ENCODE peak calls at places on chromosomes 5 and 9, in eight cellular contexts. W is Peyer's patch; C is pancreas; Q is colonic mucosa; L is iPS DF 6.9; E is left ventricle myocardium inferior; A is SK-N-SH; B is naive thymus-derived CD4-positive, alpha-beta T cell. H is an unnamed sample. For H3K4me1, H3K27me3 and H3K9me3, the result is how much of the 10 kb centered on the place peaks cover.

GRCh38 chr5:124309241-124309977 is 437.0 kb downstream of the ZNF608 start:
- DNase-seq in W (no peak), C (no peak), Q (no peak), L (no peak), E (no peak), A (no peak), B (no peak), H (no peak)

GRCh38 chr5:691817-692529 is 1.2 kb downstream of the TPPP start:
- DNase-seq in W (no peak), C (no peak), Q (no peak), L (no peak), E (no peak), A (peak), B (no peak), H (no peak)

GRCh38 chr9:3330792-3331420 is 194.9 kb downstream of the RFX3 start:
- DNase-seq in W (no peak), C (no peak), Q (no peak), L (no peak), E (no peak), A (no peak), B (no peak), H (no peak)

GRCh38 chr9:77848897-77849296 is 182.7 kb downstream of the GNAQ start:
- DNase-seq in W (no peak), C (no peak), Q (no peak), L (no peak), E (peak), A (no peak), B (no peak), H (peak)

GRCh38 chr5:107469485-107469884 is 201.3 kb downstream of the EFNA5 start:
- DNase-seq in W (no peak), C (no peak), Q (no peak), L (no peak), E (no peak), A (no peak), B (no peak), H (peak)

GRCh38 chr9:137150485-137151060 is 11.6 kb downstream of the GRIN1 start:
- DNase-seq in W (no peak), C (peak), Q (peak), L (no peak), E (no peak), A (no peak), B (no peak), H (no peak)

GRCh38 chr9:94599102-94599501 is 5.5 kb upstream of the FBP2 start:
- DNase-seq in W (no peak), C (no peak), Q (no peak), L (no peak), E (no peak), A (no peak), B (no peak), H (no peak)

GRCh38 chr5:69252437-69252836 is 17.8 kb downstream of the CDK7 start:
- DNase-seq in W (no peak), C (no peak), Q (no peak), L (no peak), E (no peak), A (no peak), B (no peak), H (no peak)

GRCh38 chr5:89053547-89053946 is 170.6 kb upstream of the MEF2C start:
- DNase-seq in W (no peak), C (no peak), Q (no peak), L (no peak), E (no peak), A (no peak), B (no peak), H (no peak)

GRCh38 chr5:141084487-141084989 is 9.9 kb upstream of the PCDHB2 start:
- DNase-seq in W (no peak), C (no peak), Q (no peak), L (peak), E (no peak), A (peak), B (peak), H (peak)

GRCh38 chr9:119343161-119343720 is 26.0 kb downstream of the BRINP1 start:
- DNase-seq in W (no peak), C (no peak), Q (no peak), L (no peak), E (no peak), A (no peak), B (no peak), H (no peak)

GRCh38 chr5:18798058-18798457 is 1163.8 kb downstream of the TAF11L14 start:
- DNase-seq in W (no peak), C (no peak), Q (no peak), L (peak), E (no peak), A (no peak), B (no peak), H (no peak)

GRCh38 chr5:31809037-31809910 is 170.3 kb downstream of the PDZD2 start:
- DNase-seq in W (peak), C (peak), Q (peak), L (no peak), E (peak), A (peak), B (no peak), H (peak)

GRCh38 chr9:22454021-22454420 is 7.4 kb downstream of the DMRTA1 start:
- DNase-seq in W (no peak), C (no peak), Q (no peak), L (no peak), E (no peak), A (no peak), B (no peak), H (peak)

GRCh38 chr5:56851258-56851941 is 36.1 kb downstream of the MAP3K1 start:
- DNase-seq in W (peak), C (no peak), Q (no peak), L (no peak), E (no peak), A (no peak), B (no peak), H (no peak)

GRCh38 chr5:21145376-21145775 is 1157.4 kb upstream of the CDH18 start:
- DNase-seq in W (no peak), C (no peak), Q (no peak), L (no peak), E (no peak), A (no peak), B (no peak), H (no peak)

GRCh38 chr5:179916523-179916922 is 8.8 kb upstream of the TBC1D9B start:
- DNase-seq in W (no peak), C (no peak), Q (no peak), L (no peak), E (no peak), A (no peak), B (no peak), H (no peak)

GRCh38 chr5:102754499-102755424 is at the start of gene PAM:
- DNase-seq in W (peak), C (peak), Q (peak), L (no peak), E (peak), A (peak), B (peak), H (peak)

GRCh38 chr5:97737608-97738007 is 554.6 kb upstream of the RIOK2 start:
- DNase-seq in W (no peak), C (no peak), Q (no peak), L (no peak), E (no peak), A (no peak), B (no peak), H (no peak)

GRCh38 chr9:109225629-109226028 is 58.6 kb upstream of the FRRS1L start:
- DNase-seq in W (no peak), C (no peak), Q (no peak), L (no peak), E (no peak), A (no peak), B (no peak), H (no peak)

GRCh38 chr5:178423431-178423830 is 166.8 kb downstream of the COL23A1 start:
- DNase-seq in W (no peak), C (no peak), Q (no peak), L (no peak), E (no peak), A (peak), B (no peak), H (no peak)

GRCh38 chr5:151086905-151087360 is 6.1 kb upstream of the TNIP1 start:
- DNase-seq in W (peak), C (no peak), Q (peak), L (no peak), E (no peak), A (no peak), B (peak), H (no peak)

GRCh38 chr9:81374881-81375280 is 314.5 kb downstream of the TLE1 start:
- DNase-seq in W (no peak), C (no peak), Q (no peak), L (no peak), E (no peak), A (no peak), B (no peak), H (no peak)

GRCh38 chr9:3508078-3508431 is 17.7 kb downstream of the RFX3 start:
- DNase-seq in W (no peak), C (no peak), Q (no peak), L (no peak), E (no peak), A (no peak), B (no peak), H (no peak)

GRCh38 chr5:81065492-81065891 is 105.3 kb downstream of the RASGRF2 start:
- DNase-seq in W (no peak), C (no peak), Q (no peak), L (no peak), E (no peak), A (no peak), B (no peak), H (no peak)

GRCh38 chr5:50583621-50584020 is 82.8 kb upstream of the PARP8 start:
- DNase-seq in W (no peak), C (no peak), Q (no peak), L (no peak), E (no peak), A (no peak), B (no peak), H (no peak)

GRCh38 chr5:140327589-140327988 is 18.8 kb downstream of the HBEGF start:
- DNase-seq in W (no peak), C (no peak), Q (no peak), L (no peak), E (no peak), A (no peak), B (no peak), H (peak)

GRCh38 chr9:87070331-87070730 is 123.0 kb upstream of the GAS1 start:
- DNase-seq in W (no peak), C (no peak), Q (no peak), L (no peak), E (no peak), A (no peak), B (no peak), H (no peak)

GRCh38 chr9:96302021-96302420 is at the start of gene HSD17B3:
- DNase-seq in W (no peak), C (no peak), Q (no peak), L (no peak), E (no peak), A (no peak), B (no peak), H (no peak)

GRCh38 chr5:138109463-138110265 is 25.8 kb downstream of the WNT8A start:
- DNase-seq in W (no peak), C (no peak), Q (no peak), L (no peak), E (no peak), A (no peak), B (no peak), H (no peak)

GRCh38 chr9:5762421-5762820 is 70.5 kb downstream of the ERMP1 start:
- DNase-seq in W (no peak), C (no peak), Q (no peak), L (no peak), E (no peak), A (no peak), B (no peak), H (no peak)
- H3K4me1 ChIP-seq in W (under half), C (under half), Q (under half), L (under half), E (under half), A (under half), B (under half), H (under half)

GRCh38 chr5:53568868-53569267 is 8.4 kb downstream of the NDUFS4 start:
- DNase-seq in W (no peak), C (no peak), Q (no peak), L (no peak), E (no peak), A (no peak), B (no peak), H (peak)
- H3K27me3 ChIP-seq in W (under half), C (under half), Q (under half), L (under half), E (under half), A (under half), B (under half), H (under half)

DNA sequence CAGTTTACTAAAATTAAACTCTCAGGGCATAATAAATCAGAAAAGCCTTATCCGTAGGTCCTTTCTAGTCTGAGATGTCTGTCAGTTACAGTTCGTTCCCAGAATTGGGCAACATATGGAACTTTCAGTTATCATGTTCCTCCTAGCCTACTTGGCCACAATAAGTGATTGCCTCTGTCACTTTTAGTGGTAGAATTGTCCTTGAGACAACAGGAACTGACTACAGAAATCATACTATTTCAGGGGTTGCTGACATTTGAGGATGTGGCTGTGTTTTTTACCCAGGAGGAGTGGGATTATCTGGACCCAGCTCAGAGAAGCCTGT is 952 bp downstream of the ZNF189 start:
- DNase-seq in W (no peak), C (no peak), Q (no peak), L (no peak), E (no peak), A (no peak), B (no peak), H (no peak)
- H3K9me3 ChIP-seq in W (under half), C (under half), Q (under half), L (under half), E (under half), A (under half), B (under half), H (under half)

DNA sequence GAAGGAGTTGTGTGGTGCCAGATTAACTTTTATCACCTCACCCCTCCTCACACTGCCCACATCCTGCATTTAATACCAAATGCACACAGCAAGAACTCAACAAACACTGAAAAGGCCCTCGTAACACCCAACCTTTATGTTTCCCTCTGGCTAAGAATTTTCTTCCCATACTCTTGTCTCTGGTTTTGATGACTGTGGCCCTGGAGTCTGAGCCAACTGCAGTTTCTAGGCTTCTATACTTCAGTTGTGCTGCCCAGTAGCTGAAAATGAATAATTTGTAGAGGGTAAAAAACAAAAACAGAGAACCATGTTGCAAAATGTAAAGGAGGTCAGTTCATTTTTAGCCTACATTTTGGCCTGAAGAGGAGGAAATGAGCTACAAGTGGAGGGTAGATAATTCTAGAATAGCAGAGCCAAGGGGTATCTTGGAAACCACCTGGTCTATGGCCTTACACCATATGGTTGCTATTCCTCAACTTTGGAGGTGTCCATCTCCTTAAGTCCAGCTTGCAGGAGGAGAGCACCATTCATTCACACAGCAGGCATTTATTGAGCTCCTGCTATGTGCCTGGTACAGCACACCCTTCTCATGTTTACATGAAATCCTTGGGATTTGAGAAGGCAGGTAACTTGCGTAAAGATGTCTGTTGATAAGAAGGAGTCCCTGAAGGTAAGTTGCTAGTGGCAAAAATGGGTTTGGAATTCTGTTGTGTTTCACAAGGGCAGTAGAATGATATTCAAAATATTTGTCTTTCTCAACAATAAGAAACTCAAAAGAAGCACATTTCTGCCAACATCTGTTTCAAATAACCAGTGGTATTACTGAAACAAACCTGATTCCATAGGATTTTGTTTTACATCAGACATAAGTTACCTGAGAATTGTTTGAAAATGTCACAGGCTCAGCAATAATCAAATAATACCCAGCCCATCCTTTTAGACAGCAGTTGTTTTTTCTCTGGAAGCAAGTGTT is 83.8 kb upstream of the TNFAIP8 start:
- DNase-seq in W (no peak), C (no peak), Q (no peak), L (no peak), E (no peak), A (no peak), B (no peak), H (peak)
- H3K4me1 ChIP-seq in W (under half), C (under half), Q (under half), L (under half), E (half or more), A (under half), B (half or more), H (half or more)

DNA sequence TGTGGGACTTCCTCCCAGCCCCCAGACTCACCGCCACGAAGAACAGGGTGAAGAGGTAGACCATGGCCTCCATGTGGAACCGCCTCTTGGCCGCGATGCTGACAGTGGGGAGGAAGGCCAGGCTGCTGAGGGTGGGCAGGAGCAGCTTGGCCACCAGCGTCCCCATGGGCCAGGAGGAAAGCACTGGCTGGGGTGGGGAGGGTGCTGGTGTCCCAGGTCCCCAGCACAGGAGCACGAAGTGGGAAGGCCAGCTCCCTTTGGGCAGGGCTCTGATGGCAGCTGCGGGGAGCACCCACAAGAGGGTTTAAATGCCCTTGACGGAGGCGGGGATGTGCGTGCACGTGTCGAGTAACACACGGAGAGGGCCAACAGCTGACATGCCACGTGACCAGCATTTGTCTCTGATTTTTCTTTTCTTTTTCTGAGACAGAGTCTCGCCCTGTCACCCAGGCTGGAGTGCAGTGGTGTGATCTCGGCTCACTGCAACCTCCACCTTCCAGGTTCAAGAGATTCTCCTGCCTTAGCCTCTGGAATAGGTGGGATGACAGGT is at the start of gene MYMK:
- DNase-seq in W (no peak), C (no peak), Q (no peak), L (no peak), E (no peak), A (no peak), B (no peak), H (no peak)
- H3K27me3 ChIP-seq in W (under half), C (under half), Q (under half), L (under half), E (under half), A (under half), B (under half), H (half or more)

GRCh38 chr5:166286832-166287231 is 2004.6 kb upstream of the WWC1 start:
- DNase-seq in W (no peak), C (no peak), Q (no peak), L (no peak), E (no peak), A (no peak), B (no peak), H (no peak)

GRCh38 chr5:166285385-166285784 is 2006.1 kb upstream of the WWC1 start:
- DNase-seq in W (no peak), C (no peak), Q (no peak), L (no peak), E (no peak), A (no peak), B (no peak), H (no peak)

GRCh38 chr5:166282939-166283338 is 2008.5 kb upstream of the WWC1 start:
- DNase-seq in W (no peak), C (no peak), Q (no peak), L (no peak), E (no peak), A (no peak), B (no peak), H (no peak)
- H3K9me3 ChIP-seq in W (under half), C (under half), Q (under half), L (under half), E (under half), A (under half), B (under half), H (under half)